ENCODE peak calls at places on chromosomes 7 and 10, in four cellular contexts. One of them, this sample, is unnamed.

GRCh38 chr10:46787321-46787615 is 124.0 kb upstream of the PTPN20 start:
- DNase-seq in GM12878: no peak
- DNase-seq in HepG2: peak; percentile 24
- DNase-seq in H1: no peak
- DNase-seq in this sample: no peak

GRCh38 chr7:150465414-150465813 is 15.0 kb downstream of the GIMAP8 start:
- DNase-seq in GM12878: no peak
- DNase-seq in H1: no peak
- DNase-seq in HepG2: no peak
- DNase-seq in this sample: no peak

GRCh38 chr10:19629559-19629958 is 186.7 kb upstream of the PLXDC2 start:
- DNase-seq in H1: no peak
- DNase-seq in HepG2: no peak
- DNase-seq in GM12878: no peak
- DNase-seq in this sample: no peak

GRCh38 chr7:110675383-110676103 is 415.4 kb upstream of the LRRN3 start:
- DNase-seq in H1: no peak
- DNase-seq in HepG2: no peak
- DNase-seq in GM12878: no peak
- DNase-seq in this sample: no peak

GRCh38 chr7:132218876-132219275 is 357.4 kb downstream of the PLXNA4 start:
- DNase-seq in H1: no peak
- DNase-seq in GM12878: no peak
- DNase-seq in HepG2: peak; percentile 89
- DNase-seq in this sample: no peak

GRCh38 chr10:79047875-79048638 is 20.7 kb upstream of the ZMIZ1 start:
- DNase-seq in GM12878: no peak
- DNase-seq in H1: no peak
- DNase-seq in HepG2: no peak
- DNase-seq in this sample: no peak

GRCh38 chr10:87861566-87861952 is 1.8 kb downstream of the KLLN start:
- DNase-seq in H1: no peak
- DNase-seq in GM12878: peak; percentile 47
- DNase-seq in HepG2: peak; percentile 82
- DNase-seq in this sample: no peak

GRCh38 chr7:105014725-105015630 is 973 bp downstream of the KMT2E start:
- DNase-seq in GM12878: no peak
- DNase-seq in HepG2: peak; percentile 20
- DNase-seq in H1: no peak
- DNase-seq in this sample: no peak

GRCh38 chr10:59177862-59178235 is 1.4 kb downstream of the PHYHIPL start:
- DNase-seq in GM12878: no peak
- DNase-seq in H1: no peak
- DNase-seq in HepG2: no peak
- DNase-seq in this sample: no peak

GRCh38 chr10:133257489-133258065 is 19.1 kb downstream of the ADAM8 start:
- DNase-seq in HepG2: no peak
- DNase-seq in H1: no peak
- DNase-seq in GM12878: no peak
- DNase-seq in this sample: no peak
- TF ChIP-seq SUZ12 in HepG2: no peak
- TF ChIP-seq SUZ12 in H1: no peak
- TF ChIP-seq SUZ12 in GM12878: no peak
- TF ChIP-seq SUZ12 in this sample: no peak

GRCh38 chr7:138407792-138408191 is 52.3 kb upstream of the TRIM24 start:
- DNase-seq in HepG2: no peak
- DNase-seq in H1: no peak
- DNase-seq in GM12878: no peak
- DNase-seq in this sample: no peak
- TF ChIP-seq YY1 in HepG2: no peak
- TF ChIP-seq YY1 in H1: no peak
- TF ChIP-seq YY1 in GM12878: no peak
- TF ChIP-seq YY1 in this sample: no peak

GRCh38 chr7:72254455-72254854 is 157.7 kb downstream of the CALN1 start:
- DNase-seq in H1: no peak
- DNase-seq in GM12878: no peak
- DNase-seq in HepG2: no peak
- DNase-seq in this sample: no peak
- TF ChIP-seq SUZ12 in H1: no peak
- TF ChIP-seq SUZ12 in GM12878: no peak
- TF ChIP-seq SUZ12 in HepG2: no peak
- TF ChIP-seq SUZ12 in this sample: no peak

DNA sequence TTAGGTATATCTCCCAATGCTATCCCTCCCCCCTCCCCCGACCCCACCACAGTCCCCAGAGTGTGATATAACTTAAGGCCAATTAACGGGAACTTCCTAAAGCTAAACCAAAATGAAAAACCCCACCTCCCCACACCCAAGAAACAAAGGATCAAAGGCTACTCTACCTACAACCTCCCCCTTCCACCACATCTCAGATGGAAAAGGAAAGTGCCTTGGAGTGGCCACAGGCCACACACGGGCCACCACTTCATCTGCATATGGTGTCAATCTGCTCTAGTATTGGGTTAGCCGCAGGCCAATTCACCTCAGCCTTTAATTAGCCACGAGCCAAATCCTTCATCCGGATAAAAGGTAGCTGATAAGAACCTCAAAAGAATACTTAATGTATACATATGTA is 19.6 kb downstream of the CSTF2T start:
- DNase-seq in HepG2: no peak
- DNase-seq in GM12878: no peak
- DNase-seq in H1: no peak
- DNase-seq in this sample: no peak
- TF ChIP-seq YY1 in HepG2: no peak
- TF ChIP-seq YY1 in GM12878: no peak
- TF ChIP-seq YY1 in H1: no peak
- TF ChIP-seq YY1 in this sample: no peak

This sample was measured in NT2/D1.